ENCODE peak calls at places on chromosomes 5 and 9, in nine cellular contexts. One of them, this sample, is unnamed.

GRCh38 chr5:131622633-131623032 is 12.4 kb downstream of the RAPGEF6 start:
- DNase-seq in K562: no peak
- DNase-seq in GM23338: no peak
- DNase-seq in Panc1: no peak
- DNase-seq in HCT116: no peak
- DNase-seq in HepG2: peak; percentile 53
- DNase-seq in A549: no peak
- DNase-seq in GM12878: no peak
- DNase-seq in SK-N-SH: no peak
- DNase-seq in this sample: no peak

GRCh38 chr9:114132550-114132918 is 22.8 kb upstream of the COL27A1 start:
- DNase-seq in A549: no peak
- DNase-seq in SK-N-SH: no peak
- DNase-seq in Panc1: no peak
- DNase-seq in K562: no peak
- DNase-seq in HepG2: no peak
- DNase-seq in HCT116: no peak
- DNase-seq in GM23338: no peak
- DNase-seq in GM12878: no peak
- DNase-seq in this sample: no peak

GRCh38 chr5:76649140-76649539 is 25.9 kb upstream of the F2RL2 start:
- DNase-seq in GM23338: no peak
- DNase-seq in A549: no peak
- DNase-seq in SK-N-SH: no peak
- DNase-seq in HCT116: no peak
- DNase-seq in Panc1: no peak
- DNase-seq in GM12878: no peak
- DNase-seq in HepG2: no peak
- DNase-seq in K562: no peak
- DNase-seq in this sample: no peak

GRCh38 chr5:14178091-14178490 is 34.9 kb downstream of the TRIO start:
- DNase-seq in Panc1: no peak
- DNase-seq in A549: no peak
- DNase-seq in K562: no peak
- DNase-seq in GM23338: no peak
- DNase-seq in HCT116: no peak
- DNase-seq in GM12878: no peak
- DNase-seq in HepG2: no peak
- DNase-seq in SK-N-SH: no peak
- DNase-seq in this sample: no peak

GRCh38 chr5:14296533-14297331 is 153.6 kb downstream of the TRIO start:
- DNase-seq in K562: no peak
- DNase-seq in GM12878: no peak
- DNase-seq in A549: no peak
- DNase-seq in Panc1: no peak
- DNase-seq in HepG2: no peak
- DNase-seq in GM23338: no peak
- DNase-seq in SK-N-SH: no peak
- DNase-seq in HCT116: no peak
- DNase-seq in this sample: no peak

GRCh38 chr5:96629774-96630173 is 32.4 kb upstream of the CAST start:
- DNase-seq in SK-N-SH: no peak
- DNase-seq in Panc1: peak; percentile 54
- DNase-seq in GM23338: no peak
- DNase-seq in HCT116: peak; percentile 22
- DNase-seq in HepG2: peak; percentile 7
- DNase-seq in K562: no peak
- DNase-seq in GM12878: no peak
- DNase-seq in A549: peak; percentile 44
- DNase-seq in this sample: no peak

GRCh38 chr9:91117474-91117891 is 244.2 kb downstream of the AUH start:
- DNase-seq in SK-N-SH: no peak
- DNase-seq in GM12878: no peak
- DNase-seq in A549: no peak
- DNase-seq in K562: no peak
- DNase-seq in HCT116: no peak
- DNase-seq in GM23338: no peak
- DNase-seq in HepG2: no peak
- DNase-seq in Panc1: no peak
- DNase-seq in this sample: no peak

GRCh38 chr5:95519151-95519550 is 35.6 kb downstream of the SKIC3 start:
- DNase-seq in HepG2: no peak
- DNase-seq in SK-N-SH: no peak
- DNase-seq in K562: no peak
- DNase-seq in GM12878: no peak
- DNase-seq in HCT116: no peak
- DNase-seq in Panc1: no peak
- DNase-seq in GM23338: no peak
- DNase-seq in A549: no peak
- DNase-seq in this sample: no peak

GRCh38 chr9:4840018-4840417 is 47.3 kb downstream of the RCL1 start:
- DNase-seq in HCT116: no peak
- DNase-seq in A549: no peak
- DNase-seq in K562: no peak
- DNase-seq in SK-N-SH: no peak
- DNase-seq in GM12878: no peak
- DNase-seq in HepG2: no peak
- DNase-seq in Panc1: no peak
- DNase-seq in GM23338: no peak
- DNase-seq in this sample: no peak

GRCh38 chr9:98428452-98428851 is 173.0 kb upstream of the TBC1D2 start:
- DNase-seq in K562: peak; percentile 46
- DNase-seq in GM23338: no peak
- DNase-seq in SK-N-SH: no peak
- DNase-seq in GM12878: no peak
- DNase-seq in Panc1: no peak
- DNase-seq in HCT116: no peak
- DNase-seq in A549: no peak
- DNase-seq in HepG2: no peak
- DNase-seq in this sample: no peak

GRCh38 chr5:82673460-82673859 is 395.3 kb upstream of the RPS23 start:
- DNase-seq in HCT116: no peak
- DNase-seq in GM12878: no peak
- DNase-seq in GM23338: no peak
- DNase-seq in Panc1: no peak
- DNase-seq in HepG2: no peak
- DNase-seq in SK-N-SH: no peak
- DNase-seq in K562: no peak
- DNase-seq in A549: no peak
- DNase-seq in this sample: no peak

GRCh38 chr5:154058055-154059038 is 19.6 kb downstream of the MFAP3 start:
- DNase-seq in Panc1: no peak
- DNase-seq in HepG2: no peak
- DNase-seq in K562: no peak
- DNase-seq in HCT116: peak; percentile 52
- DNase-seq in GM23338: no peak
- DNase-seq in SK-N-SH: no peak
- DNase-seq in GM12878: peak; percentile 63
- DNase-seq in A549: no peak
- DNase-seq in this sample: no peak

GRCh38 chr5:180860273-180860886 is 696 bp downstream of the ZFP62 start:
- DNase-seq in GM12878: no peak
- DNase-seq in Panc1: no peak
- DNase-seq in HepG2: peak; percentile 65
- DNase-seq in GM23338: peak; percentile 84
- DNase-seq in HCT116: peak; percentile 50
- DNase-seq in SK-N-SH: peak; percentile 65
- DNase-seq in K562: peak; percentile 73
- DNase-seq in A549: peak; percentile 62
- DNase-seq in this sample: peak; percentile 44

GRCh38 chr5:1542755-1543154 is 19.0 kb upstream of the LPCAT1 start:
- DNase-seq in GM23338: no peak
- DNase-seq in GM12878: no peak
- DNase-seq in K562: no peak
- DNase-seq in A549: peak; percentile 74
- DNase-seq in SK-N-SH: no peak
- DNase-seq in Panc1: peak; percentile 72
- DNase-seq in HepG2: no peak
- DNase-seq in HCT116: peak; percentile 79
- DNase-seq in this sample: no peak

GRCh38 chr9:124427281-124427680 is 12.0 kb upstream of the PSMB7 start:
- DNase-seq in Panc1: no peak
- DNase-seq in HepG2: no peak
- DNase-seq in SK-N-SH: no peak
- DNase-seq in HCT116: no peak
- DNase-seq in A549: no peak
- DNase-seq in GM23338: no peak
- DNase-seq in GM12878: no peak
- DNase-seq in K562: no peak
- DNase-seq in this sample: no peak

GRCh38 chr9:34588671-34589370 is 703 bp downstream of the CNTFR start:
- DNase-seq in GM23338: peak; percentile 50
- DNase-seq in HCT116: no peak
- DNase-seq in K562: no peak
- DNase-seq in A549: no peak
- DNase-seq in Panc1: no peak
- DNase-seq in GM12878: no peak
- DNase-seq in SK-N-SH: peak; percentile 69
- DNase-seq in HepG2: no peak
- DNase-seq in this sample: no peak

GRCh38 chr9:136255166-136255538 is 9.5 kb upstream of the QSOX2 start:
- DNase-seq in A549: no peak
- DNase-seq in HCT116: no peak
- DNase-seq in HepG2: peak; percentile 27
- DNase-seq in K562: peak; percentile 56
- DNase-seq in GM23338: no peak
- DNase-seq in SK-N-SH: no peak
- DNase-seq in Panc1: no peak
- DNase-seq in GM12878: no peak
- DNase-seq in this sample: no peak

GRCh38 chr5:172421-172820 is 18.9 kb upstream of the LRRC14B start:
- DNase-seq in K562: no peak
- DNase-seq in HepG2: no peak
- DNase-seq in HCT116: no peak
- DNase-seq in GM23338: no peak
- DNase-seq in SK-N-SH: no peak
- DNase-seq in A549: no peak
- DNase-seq in GM12878: no peak
- DNase-seq in Panc1: no peak
- DNase-seq in this sample: no peak

GRCh38 chr5:179495906-179496455 is 54.4 kb upstream of the RUFY1 start:
- DNase-seq in GM12878: no peak
- DNase-seq in K562: no peak
- DNase-seq in HepG2: no peak
- DNase-seq in Panc1: no peak
- DNase-seq in HCT116: no peak
- DNase-seq in SK-N-SH: peak; percentile 48
- DNase-seq in A549: no peak
- DNase-seq in GM23338: no peak
- DNase-seq in this sample: peak; percentile 13
- TF ChIP-seq CTCF in GM12878: no peak
- TF ChIP-seq CTCF in K562: no peak
- TF ChIP-seq CTCF in HepG2: peak; percentile 73
- TF ChIP-seq CTCF in Panc1: no peak
- TF ChIP-seq CTCF in HCT116: peak; percentile 33
- TF ChIP-seq CTCF in SK-N-SH: no peak
- TF ChIP-seq CTCF in A549: peak; percentile 13
- TF ChIP-seq CTCF in GM23338: peak; percentile 70
- TF ChIP-seq CTCF in this sample: no peak

DNA sequence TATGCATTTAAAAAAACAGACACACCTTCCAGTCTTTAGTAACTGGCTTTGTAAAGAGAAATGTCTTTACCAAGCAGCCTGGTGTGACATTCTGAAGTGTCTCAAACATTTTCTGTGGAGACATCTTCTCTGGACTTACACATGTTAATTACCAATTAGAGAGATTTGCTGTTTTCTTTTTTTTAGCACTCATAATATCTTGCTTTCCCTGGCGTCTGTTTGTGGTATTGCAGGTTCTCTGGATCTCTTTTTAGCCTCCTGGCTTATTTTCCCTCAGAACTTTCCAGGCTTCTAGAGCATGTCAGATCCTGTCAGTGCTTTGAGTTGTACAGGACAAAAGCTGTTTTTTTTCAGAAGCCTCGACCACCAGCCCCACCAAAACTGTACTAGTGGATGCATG is 92.5 kb downstream of the MSX2 start:
- DNase-seq in K562: no peak
- DNase-seq in A549: no peak
- DNase-seq in GM23338: peak; percentile 72
- DNase-seq in HCT116: no peak
- DNase-seq in Panc1: no peak
- DNase-seq in HepG2: no peak
- DNase-seq in GM12878: no peak
- DNase-seq in SK-N-SH: no peak
- DNase-seq in this sample: no peak
- TF ChIP-seq REST in K562: no peak
- TF ChIP-seq REST in A549: no peak
- TF ChIP-seq REST in GM23338: no peak
- TF ChIP-seq REST in HCT116: no peak
- TF ChIP-seq REST in Panc1: no peak
- TF ChIP-seq REST in HepG2: no peak
- TF ChIP-seq REST in GM12878: no peak
- TF ChIP-seq REST in SK-N-SH: no peak
- TF ChIP-seq REST in this sample: no peak

GRCh38 chr5:169265888-169266287 is 35.1 kb downstream of the SLIT3 start:
- DNase-seq in A549: no peak
- DNase-seq in HepG2: no peak
- DNase-seq in K562: peak; percentile 14
- DNase-seq in SK-N-SH: no peak
- DNase-seq in HCT116: no peak
- DNase-seq in Panc1: no peak
- DNase-seq in GM12878: no peak
- DNase-seq in GM23338: peak; percentile 55
- DNase-seq in this sample: no peak
- TF ChIP-seq CTCF in A549: peak; percentile 36
- TF ChIP-seq CTCF in HepG2: no peak
- TF ChIP-seq CTCF in K562: peak; percentile 25
- TF ChIP-seq CTCF in SK-N-SH: peak; percentile 36
- TF ChIP-seq CTCF in HCT116: peak; percentile 8
- TF ChIP-seq CTCF in Panc1: peak; percentile 60
- TF ChIP-seq CTCF in GM12878: no peak
- TF ChIP-seq CTCF in GM23338: peak; percentile 51
- TF ChIP-seq CTCF in this sample: no peak

GRCh38 chr5:8012131-8012977 is 143.4 kb downstream of the MTRR start:
- DNase-seq in HCT116: no peak
- DNase-seq in GM23338: no peak
- DNase-seq in K562: peak; percentile 62
- DNase-seq in Panc1: no peak
- DNase-seq in HepG2: peak; percentile 6
- DNase-seq in SK-N-SH: no peak
- DNase-seq in GM12878: no peak
- DNase-seq in A549: no peak
- DNase-seq in this sample: no peak
- TF ChIP-seq REST in HCT116: no peak
- TF ChIP-seq REST in GM23338: no peak
- TF ChIP-seq REST in K562: no peak
- TF ChIP-seq REST in Panc1: no peak
- TF ChIP-seq REST in HepG2: no peak
- TF ChIP-seq REST in SK-N-SH: no peak
- TF ChIP-seq REST in GM12878: no peak
- TF ChIP-seq REST in A549: no peak
- TF ChIP-seq REST in this sample: no peak

GRCh38 chr5:164562271-164562856 is 1056.9 kb downstream of the MAT2B start:
- DNase-seq in SK-N-SH: no peak
- DNase-seq in HepG2: no peak
- DNase-seq in K562: no peak
- DNase-seq in Panc1: no peak
- DNase-seq in GM12878: no peak
- DNase-seq in A549: no peak
- DNase-seq in GM23338: no peak
- DNase-seq in HCT116: no peak
- DNase-seq in this sample: no peak

GRCh38 chr5:164563370-164563769 is 1058.0 kb downstream of the MAT2B start:
- DNase-seq in A549: no peak
- DNase-seq in SK-N-SH: no peak
- DNase-seq in GM12878: no peak
- DNase-seq in HepG2: no peak
- DNase-seq in K562: no peak
- DNase-seq in HCT116: no peak
- DNase-seq in GM23338: no peak
- DNase-seq in Panc1: no peak
- DNase-seq in this sample: no peak
- TF ChIP-seq CTCF in A549: no peak
- TF ChIP-seq CTCF in SK-N-SH: no peak
- TF ChIP-seq CTCF in GM12878: no peak
- TF ChIP-seq CTCF in HepG2: no peak
- TF ChIP-seq CTCF in K562: no peak
- TF ChIP-seq CTCF in HCT116: no peak
- TF ChIP-seq CTCF in GM23338: no peak
- TF ChIP-seq CTCF in Panc1: no peak
- TF ChIP-seq CTCF in this sample: no peak

This sample was measured in HL-60.